ENCODE peak calls at places on chromosomes 4 and X, in four cellular contexts. L is fibroblast of lung, Z is psoas muscle, B is lower lobe of right lung. T is an unnamed sample.

GRCh38 chr4:172521680-172522079 is 646.9 kb upstream of the GALNT7 start:
- DNase-seq in L (no peak), Z (no peak), B (no peak), T (no peak)

GRCh38 chr4:110032603-110033002 is 119.9 kb downstream of the EGF start:
- DNase-seq in L (no peak), Z (no peak), B (no peak), T (no peak)

GRCh38 chr4:86898562-86898961 is 6.3 kb upstream of the C4orf36 start:
- DNase-seq in L (no peak), Z (no peak), B (no peak), T (no peak)

GRCh38 chr4:47550899-47551548 is 65.9 kb downstream of the ATP10D start:
- DNase-seq in L (no peak), Z (no peak), B (no peak), T (no peak)

GRCh38 chr4:80803337-80803736 is 227.2 kb upstream of the BMP3 start:
- DNase-seq in L (no peak), Z (no peak), B (no peak), T (no peak)

GRCh38 chr4:130028552-130028951 is 932.6 kb downstream of the C4orf33 start:
- DNase-seq in L (no peak), Z (no peak), B (no peak), T (no peak)

GRCh38 chrX:103747199-103747598 is 29.4 kb upstream of the PLP1 start:
- DNase-seq in L (no peak), Z (no peak), B (no peak), T (no peak)

GRCh38 chrX:31153475-31154047 is 81.7 kb upstream of the FTHL17 start:
- DNase-seq in L (no peak), Z (no peak), B (no peak), T (no peak)

GRCh38 chr4:137124278-137124932 is 407.9 kb downstream of the PCDH18 start:
- DNase-seq in L (peak; percentile 55), Z (no peak), B (no peak), T (no peak)

GRCh38 chr4:183154701-183155391 is 55.8 kb downstream of the WWC2 start:
- DNase-seq in L (peak; percentile 48), Z (no peak), B (no peak), T (no peak)

GRCh38 chr4:101200561-101200960 is 146.8 kb downstream of the PPP3CA start:
- DNase-seq in L (peak; percentile 95), Z (no peak), B (no peak), T (no peak)

GRCh38 chrX:45191820-45192409 is 8.8 kb downstream of the DIPK2B start:
- DNase-seq in L (peak; percentile 6), Z (no peak), B (no peak), T (no peak)

GRCh38 chr4:163959932-163960331 is 465.4 kb downstream of the TMA16 start:
- DNase-seq in L (no peak), Z (no peak), B (no peak), T (no peak)

GRCh38 chr4:16026155-16026761 is 57.6 kb downstream of the PROM1 start:
- DNase-seq in L (peak; percentile 54), Z (no peak), B (no peak), T (peak; percentile 75)

GRCh38 chr4:29770627-29771026 is 949.5 kb upstream of the PCDH7 start:
- DNase-seq in L (no peak), Z (no peak), B (no peak), T (no peak)

GRCh38 chr4:60463846-60464502 is 736.2 kb upstream of the ADGRL3 start:
- DNase-seq in L (peak; percentile 1), Z (no peak), B (no peak), T (no peak)

GRCh38 chr4:145709336-145709735 is 29.4 kb downstream of the C4orf51 start:
- DNase-seq in L (no peak), Z (no peak), B (no peak), T (peak; percentile 17)

GRCh38 chr4:2246384-2247127 is 4.6 kb upstream of the HAUS3 start:
- DNase-seq in L (no peak), Z (no peak), B (peak; percentile 36), T (peak; percentile 50)

GRCh38 chr4:112910109-112910736 is 139.2 kb upstream of the ANK2 start:
- DNase-seq in L (peak; percentile 68), Z (no peak), B (no peak), T (no peak)

GRCh38 chrX:148929686-148930085 is 429.3 kb downstream of the AFF2 start:
- DNase-seq in L (peak; percentile 52), Z (no peak), B (no peak), T (no peak)

GRCh38 chr4:29131304-29131703 is 1588.9 kb upstream of the PCDH7 start:
- DNase-seq in L (no peak), Z (no peak), B (no peak), T (no peak)

GRCh38 chr4:11039494-11040142 is 355.1 kb upstream of the CLNK start:
- DNase-seq in L (no peak), Z (no peak), B (no peak), T (no peak)

GRCh38 chr4:53022162-53023100 is 160.3 kb downstream of the RASL11B start:
- DNase-seq in L (no peak), Z (no peak), B (no peak), T (no peak)

GRCh38 chr4:81214518-81215218 is 354 bp downstream of the PRKG2 start:
- DNase-seq in L (peak; percentile 25), Z (no peak), B (peak; percentile 47), T (no peak)

GRCh38 chrX:71949363-71949762 is 38.7 kb downstream of the NHSL2 start:
- DNase-seq in L (no peak), Z (no peak), B (no peak), T (no peak)

GRCh38 chr4:184850431-184851199 is 24.8 kb upstream of the ACSL1 start:
- DNase-seq in L (no peak), Z (no peak), B (no peak), T (no peak)

GRCh38 chr4:37689353-37689752 is 3.2 kb upstream of the RELL1 start:
- DNase-seq in L (no peak), Z (no peak), B (no peak), T (no peak)

GRCh38 chr4:2042207-2042946 is 16.8 kb upstream of the NAT8L start:
- DNase-seq in L (no peak), Z (no peak), B (peak; percentile 50), T (peak; percentile 35)

GRCh38 chrX:119375561-119375960 is 23.6 kb upstream of the SLC25A43 start:
- DNase-seq in L (peak; percentile 44), Z (no peak), B (no peak), T (no peak)

GRCh38 chr4:118352843-118353373 is at the start of gene PRSS12:
- DNase-seq in L (peak; percentile 51), Z (peak; percentile 60), B (peak; percentile 83), T (peak; percentile 84)

GRCh38 chrX:585115-585808 is 45.3 kb upstream of the SHOX start:
- DNase-seq in L (no peak), Z (no peak), B (no peak), T (no peak)

DNA sequence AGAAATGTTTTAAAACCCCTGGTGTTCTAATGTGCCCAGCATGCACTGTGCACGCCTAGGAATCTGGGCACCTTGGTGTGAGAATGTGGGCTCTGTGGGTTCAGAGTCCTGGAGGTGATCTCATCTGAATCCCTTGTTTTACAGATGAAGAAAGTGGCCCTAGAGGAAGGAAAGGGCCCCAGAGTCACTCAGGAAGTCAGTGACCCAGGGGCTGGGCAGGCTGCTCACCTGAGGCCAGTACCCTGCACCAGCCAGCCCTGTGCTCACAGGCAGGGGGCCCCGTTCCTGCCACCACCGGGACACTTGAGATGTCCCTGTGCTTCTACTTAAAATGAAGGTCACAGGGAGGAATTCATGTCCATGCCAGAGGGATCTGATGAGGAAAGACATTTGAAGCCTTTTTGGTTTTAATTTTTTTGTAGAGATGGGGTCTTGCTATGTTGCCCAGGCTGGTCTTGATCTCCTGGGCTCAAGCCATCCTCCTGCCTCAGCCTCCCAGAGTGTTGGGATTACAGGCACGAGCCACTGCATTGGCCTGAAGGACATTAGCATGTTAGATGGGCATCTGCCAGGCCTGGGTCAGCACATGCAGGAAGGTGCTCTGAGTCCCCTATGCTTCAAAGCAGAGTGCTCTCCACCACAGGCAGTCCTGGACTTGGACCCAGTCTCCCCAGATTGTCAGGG is 7.4 kb upstream of the S100P start:
- DNase-seq in L (no peak), Z (no peak), B (no peak), T (no peak)
- H3K4me1 ChIP-seq in L (peaks cover 7% of the 10 kb centered on the region), Z (no peaks in the 10 kb centered on the region), B (peaks cover 27% of the 10 kb centered on the region), T (peaks cover 19% of the 10 kb centered on the region)

GRCh38 chr4:142352682-142353081 is 493.4 kb downstream of the INPP4B start:
- DNase-seq in L (no peak), Z (no peak), B (no peak), T (no peak)
- TF ChIP-seq CTCF in L (no peak), Z (no peak), B (no peak), T (no peak)

DNA sequence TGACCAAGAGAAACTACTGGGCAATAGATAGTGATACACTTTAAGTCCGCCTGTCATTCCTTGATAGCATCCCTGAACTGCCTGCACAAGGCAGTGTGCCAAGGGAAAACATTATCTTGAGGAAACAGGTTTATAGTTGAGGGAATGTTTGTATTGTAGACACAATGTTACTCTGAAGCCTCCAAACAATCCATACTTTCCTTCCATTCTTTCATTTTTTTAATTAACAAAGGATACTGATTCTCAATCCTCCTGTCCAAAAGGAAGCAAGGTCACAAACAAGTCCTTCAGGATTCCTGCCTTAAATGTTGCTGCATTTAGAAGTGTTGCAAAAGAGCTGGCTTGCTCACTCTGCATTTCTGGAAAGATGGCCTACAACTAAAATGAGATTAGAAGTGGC is 61.7 kb upstream of the PRSS48 start:
- DNase-seq in L (no peak), Z (no peak), B (no peak), T (no peak)
- H3K4me3 ChIP-seq in L (no peak overlapping the region), Z (no peak overlapping the region), B (no peak overlapping the region), T (no peak overlapping the region)

GRCh38 chrX:140765043-140765784 is 55.7 kb downstream of the LINC00632 start:
- DNase-seq in L (peak; percentile 73), Z (no peak), B (no peak), T (peak; percentile 20)

GRCh38 chrX:140766024-140766611 is 56.6 kb downstream of the LINC00632 start:
- DNase-seq in L (peak; percentile 49), Z (no peak), B (no peak), T (peak; percentile 20)

GRCh38 chrX:140767646-140768045 is 58.1 kb downstream of the LINC00632 start:
- DNase-seq in L (peak; percentile 59), Z (no peak), B (no peak), T (no peak)

GRCh38 chrX:140762061-140762460 is 52.5 kb downstream of the LINC00632 start:
- DNase-seq in L (peak; percentile 64), Z (no peak), B (no peak), T (peak; percentile 28)

GRCh38 chrX:140764401-140764919 is 54.9 kb downstream of the LINC00632 start:
- DNase-seq in L (peak; percentile 67), Z (peak; percentile 33), B (peak; percentile 39), T (peak; percentile 41)
- H3K4me1 ChIP-seq in L (no peaks in the 10 kb centered on the region), Z (no peaks in the 10 kb centered on the region), B (no peaks in the 10 kb centered on the region), T (no peaks in the 10 kb centered on the region)

DNA sequence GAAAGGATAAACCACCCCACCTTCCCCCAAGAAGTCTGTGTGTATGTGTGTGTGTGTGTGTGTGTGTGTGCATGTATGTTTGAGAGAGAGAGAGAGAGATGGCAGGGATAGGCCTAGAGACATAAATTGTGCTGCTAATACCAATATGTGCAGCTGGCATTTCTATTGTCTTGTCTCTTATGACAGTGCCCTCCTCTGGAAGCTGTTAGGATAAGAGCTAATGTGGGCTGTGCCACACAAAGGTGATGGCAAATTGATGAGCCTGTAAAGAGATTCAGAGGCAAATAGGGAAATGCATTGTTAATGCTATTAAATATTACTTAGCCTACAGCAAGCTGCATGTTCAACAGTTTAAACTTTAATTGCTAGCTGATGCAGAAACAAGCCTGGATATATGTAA is 332.0 kb downstream of the NKX6-1 start:
- DNase-seq in L (no peak), Z (no peak), B (no peak), T (no peak)
- TF ChIP-seq CTCF in L (no peak), Z (no peak), B (no peak), T (no peak)

GRCh38 chr4:48623182-48623780 is 133.2 kb downstream of the ZAR1 start:
- DNase-seq in L (no peak), Z (no peak), B (no peak), T (no peak)
- H3K4me3 ChIP-seq in L (no peak overlapping the region), Z (no peak overlapping the region), B (no peak overlapping the region), T (no peak overlapping the region)

T was measured in mucosa of descending colon.